ENCODE peak calls at places on chromosomes 11 and 22, in seven cellular contexts. M is psoas muscle, R is astrocyte of the spinal cord, O is colonic mucosa, V is uterus, N is HFF-Myc, X is sigmoid colon. I is an unnamed sample.

GRCh38 chr11:117121176-117121575 is 22.9 kb upstream of the PAFAH1B2 start:
- DNase-seq in M (no peak), R (no peak), O (no peak), V (no peak), N (no peak), X (no peak), I (no peak)

GRCh38 chr11:115659061-115659963 is 155.1 kb upstream of the CADM1 start:
- DNase-seq in M (peak; percentile 29), R (peak; percentile 19), O (no peak), V (no peak), N (no peak), X (no peak), I (no peak)

GRCh38 chr11:111045408-111045806 is 200.1 kb upstream of the POU2AF2 start:
- DNase-seq in M (no peak), R (no peak), O (no peak), V (no peak), N (no peak), X (no peak), I (no peak)

GRCh38 chr11:103234974-103235373 is 125.7 kb downstream of the DYNC2H1 start:
- DNase-seq in M (no peak), R (peak; percentile 14), O (no peak), V (no peak), N (peak; percentile 48), X (no peak), I (no peak)

GRCh38 chr22:44003776-44004460 is 20.2 kb upstream of the PARVB start:
- DNase-seq in M (no peak), R (no peak), O (no peak), V (no peak), N (no peak), X (no peak), I (no peak)

GRCh38 chr22:46162771-46163170 is 12.4 kb downstream of the PPARA start:
- DNase-seq in M (no peak), R (no peak), O (no peak), V (no peak), N (no peak), X (no peak), I (no peak)

GRCh38 chr11:73040046-73040445 is 102.1 kb downstream of the FCHSD2 start:
- DNase-seq in M (no peak), R (no peak), O (no peak), V (no peak), N (no peak), X (no peak), I (no peak)

GRCh38 chr11:128182844-128183243 is 404.5 kb downstream of the ETS1 start:
- DNase-seq in M (no peak), R (no peak), O (no peak), V (no peak), N (no peak), X (no peak), I (no peak)

GRCh38 chr11:61602775-61603569 is 22.1 kb upstream of the SYT7 start:
- DNase-seq in M (peak; percentile 84), R (peak; percentile 89), O (peak; percentile 66), V (peak; percentile 90), N (peak; percentile 97), X (peak; percentile 95), I (peak; percentile 69)

GRCh38 chr11:1545432-1545831 is 26.6 kb downstream of the DUSP8 start:
- DNase-seq in M (no peak), R (no peak), O (no peak), V (no peak), N (no peak), X (no peak), I (no peak)

GRCh38 chr11:1547467-1548098 is 24.5 kb downstream of the DUSP8 start:
- DNase-seq in M (no peak), R (no peak), O (no peak), V (no peak), N (no peak), X (no peak), I (no peak)

GRCh38 chr11:1548221-1549070 is 23.6 kb downstream of the DUSP8 start:
- DNase-seq in M (peak; percentile 68), R (no peak), O (peak; percentile 88), V (peak; percentile 68), N (no peak), X (peak; percentile 94), I (no peak)

GRCh38 chr11:1546077-1546535 is 26.0 kb downstream of the DUSP8 start:
- DNase-seq in M (no peak), R (no peak), O (peak; percentile 77), V (no peak), N (no peak), X (no peak), I (no peak)

DNA sequence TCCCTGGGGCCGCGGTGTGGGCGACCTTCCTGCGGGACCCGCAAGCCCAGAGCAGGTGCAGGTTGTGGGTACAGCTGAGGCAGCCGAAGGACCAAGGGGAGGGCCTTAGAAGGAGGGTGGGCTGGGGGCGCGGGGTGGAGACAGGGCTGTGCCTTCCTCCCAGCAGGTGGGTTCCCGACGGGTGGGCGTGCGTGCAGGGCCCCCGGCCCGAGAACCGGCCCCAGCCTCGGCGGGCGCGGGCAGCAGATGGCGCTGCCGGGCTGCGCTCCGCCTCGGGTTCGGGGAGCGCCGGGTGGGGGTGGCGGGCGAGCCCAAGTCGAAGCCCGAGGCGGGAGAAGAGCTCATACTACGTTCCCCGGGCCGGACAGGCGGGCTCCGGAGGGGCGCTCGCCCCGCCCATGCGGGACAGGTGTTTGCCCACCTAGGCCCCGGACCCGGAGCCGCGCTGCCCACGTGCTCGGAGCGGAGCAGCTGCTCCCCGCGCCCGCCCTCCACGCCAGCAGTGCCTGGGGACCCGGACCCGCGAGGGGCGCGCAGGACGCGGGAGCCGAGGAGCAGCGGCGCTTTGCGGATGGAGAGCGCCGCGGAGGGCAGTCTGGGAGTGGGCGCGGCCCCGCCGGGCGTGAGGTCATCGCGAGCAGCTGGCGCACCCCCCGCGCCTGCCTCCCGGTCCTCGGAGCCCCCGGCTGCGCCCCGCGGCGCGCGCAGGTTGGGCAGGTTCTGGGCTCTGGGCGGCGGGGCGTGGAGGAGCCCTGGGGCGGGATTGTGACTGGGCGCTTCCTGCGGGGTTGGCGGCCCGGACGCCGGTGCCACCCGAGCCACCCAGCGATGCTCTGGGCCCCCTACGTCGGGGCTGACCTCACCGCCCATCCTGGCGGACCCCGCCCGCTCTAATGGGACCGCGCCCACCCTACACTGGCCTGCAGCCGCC is 25.3 kb downstream of the DUSP8 start:
- DNase-seq in M (peak; percentile 55), R (no peak), O (peak; percentile 61), V (no peak), N (no peak), X (no peak), I (no peak)
- H3K4me3 ChIP-seq in M (peak overlapping the region; percentile 63), R (no peak overlapping the region), O (peak overlapping the region; percentile 47), V (peak overlapping the region; percentile 24), N (peak overlapping the region; percentile 19), X (peak overlapping the region; percentile 42), I (no peak overlapping the region)

GRCh38 chr22:19720150-19720827 is 3.0 kb upstream of the GP1BB start:
- DNase-seq in M (no peak), R (no peak), O (no peak), V (no peak), N (no peak), X (no peak), I (no peak)

GRCh38 chr22:19718255-19719054 is 4.2 kb downstream of the SEPTIN5 start:
- DNase-seq in M (no peak), R (no peak), O (no peak), V (no peak), N (no peak), X (no peak), I (no peak)

GRCh38 chr22:19717691-19718254 is 3.5 kb downstream of the SEPTIN5 start:
- DNase-seq in M (peak; percentile 84), R (peak; percentile 55), O (peak; percentile 72), V (peak; percentile 62), N (no peak), X (peak; percentile 86), I (peak; percentile 80)

GRCh38 chr22:19719488-19720021 is 3.8 kb upstream of the GP1BB start:
- DNase-seq in M (no peak), R (no peak), O (no peak), V (no peak), N (no peak), X (no peak), I (no peak)

DNA sequence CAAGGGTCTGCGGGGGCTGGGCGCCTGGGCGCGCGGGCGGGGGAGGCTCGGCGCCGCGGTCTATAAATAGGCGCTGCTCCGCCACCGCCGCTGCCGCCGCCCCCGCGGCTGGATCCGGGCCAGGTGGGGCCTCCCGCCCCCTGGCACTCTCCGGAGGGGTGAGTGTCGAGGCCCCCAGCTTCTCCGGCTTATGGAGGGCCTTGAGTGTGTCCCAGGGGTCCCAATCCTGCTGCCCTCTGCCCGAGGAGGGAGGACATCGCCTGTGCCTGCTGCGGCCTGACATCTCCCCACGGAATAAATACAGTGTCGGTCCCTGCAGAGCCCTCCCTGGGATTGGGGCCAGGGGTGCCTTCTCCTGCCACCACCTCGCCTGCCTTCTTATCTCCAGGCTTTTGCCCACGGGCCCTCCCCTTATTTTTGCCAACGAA is 4.3 kb upstream of the GP1BB start:
- DNase-seq in M (no peak), R (no peak), O (no peak), V (no peak), N (no peak), X (no peak), I (no peak)
- H3K4me3 ChIP-seq in M (peak overlapping the region; percentile 67), R (peak overlapping the region; percentile 2), O (peak overlapping the region; percentile 44), V (peak overlapping the region; percentile 55), N (peak overlapping the region; percentile 57), X (peak overlapping the region; percentile 60), I (peak overlapping the region; percentile 59)

DNA sequence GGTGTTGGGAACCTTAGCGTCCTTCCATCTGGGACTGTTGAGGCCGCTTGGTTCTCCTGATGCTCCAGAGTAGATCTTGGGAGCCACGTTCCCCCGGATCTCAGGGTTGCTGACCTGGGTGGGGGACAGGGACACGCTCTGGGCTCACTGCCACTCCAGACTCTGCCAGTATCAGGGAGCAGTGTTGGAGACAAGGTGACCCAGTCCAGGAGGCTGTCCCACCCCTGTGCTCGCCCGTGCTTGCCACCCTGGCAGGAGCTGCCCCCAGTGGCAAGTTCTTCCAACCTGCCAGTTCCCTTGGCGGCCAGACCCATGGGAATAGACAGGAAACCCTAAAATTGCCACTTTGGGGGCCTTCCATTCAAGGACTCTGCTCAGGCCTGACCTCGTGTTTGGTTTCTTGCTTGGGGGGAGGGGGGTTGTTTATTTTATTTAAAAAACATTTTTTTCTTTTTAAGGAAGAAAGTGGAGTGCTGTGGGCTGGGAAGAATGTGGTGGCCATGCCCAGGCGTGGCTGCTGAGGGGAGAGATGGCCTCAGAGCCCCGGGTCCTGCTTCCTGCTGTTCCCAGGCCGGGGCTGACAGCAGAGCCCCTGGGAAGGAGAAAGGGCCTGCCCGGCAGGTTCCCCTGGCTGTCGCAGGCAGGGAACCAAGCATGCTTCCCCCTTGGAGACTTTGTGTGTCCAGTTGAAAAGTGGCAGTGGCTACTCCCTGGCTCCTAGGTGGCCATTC is 7.2 kb downstream of the GRK2 start:
- DNase-seq in M (no peak), R (no peak), O (no peak), V (peak; percentile 14), N (no peak), X (peak; percentile 67), I (no peak)
- H3K4me3 ChIP-seq in M (no peak overlapping the region), R (no peak overlapping the region), O (no peak overlapping the region), V (no peak overlapping the region), N (no peak overlapping the region), X (no peak overlapping the region), I (no peak overlapping the region)

DNA sequence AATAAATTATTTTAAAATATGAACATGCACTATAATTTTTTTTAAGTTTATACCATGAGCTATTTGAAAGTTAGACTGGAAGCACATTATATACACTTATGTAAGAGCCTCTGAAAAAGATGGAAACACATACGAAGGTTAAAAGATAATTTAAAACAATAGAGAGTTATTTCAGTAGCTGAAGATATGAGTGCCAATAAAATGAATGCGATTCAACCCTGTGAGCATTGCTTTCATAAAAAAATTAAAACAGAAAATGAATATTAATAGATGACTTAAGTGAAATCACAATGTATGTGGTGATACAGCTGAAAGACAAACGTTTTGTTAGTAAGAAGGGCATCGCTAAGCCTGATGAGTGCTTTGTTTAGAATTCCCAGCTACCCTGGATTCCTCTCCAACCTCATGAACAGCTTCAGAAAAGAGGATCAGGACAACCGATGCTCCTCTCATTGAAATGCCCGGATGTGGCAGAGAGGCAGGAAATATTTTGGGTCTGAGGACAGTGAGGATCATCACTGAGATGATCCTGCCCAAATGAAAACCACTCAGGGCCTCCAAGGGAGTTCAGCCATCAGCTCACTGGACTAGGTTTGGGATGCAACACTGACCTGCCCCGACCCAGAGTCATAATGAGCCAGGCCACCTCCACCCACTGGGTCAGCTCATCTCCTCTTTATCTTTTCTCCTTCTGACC is 60.2 kb upstream of the TOP3B start:
- DNase-seq in M (no peak), R (no peak), O (no peak), V (no peak), N (no peak), X (no peak), I (no peak)
- H3K4me3 ChIP-seq in M (no peak overlapping the region), R (no peak overlapping the region), O (no peak overlapping the region), V (no peak overlapping the region), N (no peak overlapping the region), X (no peak overlapping the region), I (no peak overlapping the region)